ENCODE peak calls at places on chromosomes 7 and 10, in six cellular contexts. One of them, this sample, is unnamed.

GRCh38 chr7:93889261-93889660 is 1.3 kb downstream of the TFPI2 start:
- DNase-seq in coronary artery: no peak
- DNase-seq in CD4-positive, alpha-beta T cell: no peak
- DNase-seq in colonic mucosa: no peak
- DNase-seq in ovary: no peak
- DNase-seq in A549: peak; percentile 45
- DNase-seq in this sample: no peak

GRCh38 chr7:42694894-42695553 is 216.8 kb downstream of the C7orf25 start:
- DNase-seq in ovary: no peak
- DNase-seq in colonic mucosa: peak; percentile 31
- DNase-seq in A549: no peak
- DNase-seq in coronary artery: no peak
- DNase-seq in CD4-positive, alpha-beta T cell: no peak
- DNase-seq in this sample: no peak

GRCh38 chr10:123930340-123931001 is 38.9 kb upstream of the CPXM2 start:
- DNase-seq in coronary artery: no peak
- DNase-seq in CD4-positive, alpha-beta T cell: no peak
- DNase-seq in ovary: no peak
- DNase-seq in colonic mucosa: no peak
- DNase-seq in A549: no peak
- DNase-seq in this sample: no peak

GRCh38 chr7:158295966-158296797 is 291.4 kb downstream of the PTPRN2 start:
- DNase-seq in ovary: no peak
- DNase-seq in coronary artery: peak; percentile 47
- DNase-seq in CD4-positive, alpha-beta T cell: no peak
- DNase-seq in colonic mucosa: no peak
- DNase-seq in A549: no peak
- DNase-seq in this sample: no peak

GRCh38 chr10:87782721-87783120 is 35.3 kb downstream of the ATAD1 start:
- DNase-seq in colonic mucosa: no peak
- DNase-seq in A549: no peak
- DNase-seq in CD4-positive, alpha-beta T cell: no peak
- DNase-seq in ovary: no peak
- DNase-seq in coronary artery: no peak
- DNase-seq in this sample: no peak

GRCh38 chr10:102635377-102635776 is 8.9 kb upstream of the TRIM8 start:
- DNase-seq in A549: no peak
- DNase-seq in CD4-positive, alpha-beta T cell: no peak
- DNase-seq in colonic mucosa: no peak
- DNase-seq in coronary artery: no peak
- DNase-seq in ovary: no peak
- DNase-seq in this sample: peak; percentile 25

GRCh38 chr7:141073641-141074161 is at the start of gene TMEM178B:
- DNase-seq in coronary artery: no peak
- DNase-seq in ovary: no peak
- DNase-seq in colonic mucosa: no peak
- DNase-seq in A549: no peak
- DNase-seq in CD4-positive, alpha-beta T cell: no peak
- DNase-seq in this sample: no peak

GRCh38 chr10:59708816-59709471 is 706 bp downstream of the SLC16A9 start:
- DNase-seq in coronary artery: no peak
- DNase-seq in colonic mucosa: peak; percentile 70
- DNase-seq in A549: no peak
- DNase-seq in ovary: peak; percentile 44
- DNase-seq in CD4-positive, alpha-beta T cell: no peak
- DNase-seq in this sample: no peak

GRCh38 chr7:107882766-107883165 is 8.2 kb upstream of the DLD start:
- DNase-seq in coronary artery: no peak
- DNase-seq in colonic mucosa: no peak
- DNase-seq in CD4-positive, alpha-beta T cell: no peak
- DNase-seq in A549: no peak
- DNase-seq in ovary: no peak
- DNase-seq in this sample: no peak

GRCh38 chr10:93475871-93476270 is 6.3 kb downstream of the MYOF start:
- DNase-seq in A549: peak; percentile 97
- DNase-seq in colonic mucosa: peak; percentile 75
- DNase-seq in CD4-positive, alpha-beta T cell: no peak
- DNase-seq in ovary: no peak
- DNase-seq in coronary artery: peak; percentile 31
- DNase-seq in this sample: no peak

GRCh38 chr7:17994079-17994478 is 33.6 kb downstream of the PRPS1L1 start:
- DNase-seq in A549: no peak
- DNase-seq in colonic mucosa: no peak
- DNase-seq in coronary artery: no peak
- DNase-seq in ovary: no peak
- DNase-seq in CD4-positive, alpha-beta T cell: no peak
- DNase-seq in this sample: no peak

GRCh38 chr10:48923763-48924162 is 15.9 kb downstream of the LRRC18 start:
- DNase-seq in colonic mucosa: no peak
- DNase-seq in CD4-positive, alpha-beta T cell: no peak
- DNase-seq in ovary: no peak
- DNase-seq in A549: no peak
- DNase-seq in coronary artery: no peak
- DNase-seq in this sample: no peak
- H3K27ac ChIP-seq in colonic mucosa: no peak overlapping the region
- H3K27ac ChIP-seq in CD4-positive, alpha-beta T cell: no peak overlapping the region
- H3K27ac ChIP-seq in ovary: no peak overlapping the region
- H3K27ac ChIP-seq in A549: no peak overlapping the region
- H3K27ac ChIP-seq in coronary artery: no peak overlapping the region
- H3K27ac ChIP-seq in this sample: no peak overlapping the region

DNA sequence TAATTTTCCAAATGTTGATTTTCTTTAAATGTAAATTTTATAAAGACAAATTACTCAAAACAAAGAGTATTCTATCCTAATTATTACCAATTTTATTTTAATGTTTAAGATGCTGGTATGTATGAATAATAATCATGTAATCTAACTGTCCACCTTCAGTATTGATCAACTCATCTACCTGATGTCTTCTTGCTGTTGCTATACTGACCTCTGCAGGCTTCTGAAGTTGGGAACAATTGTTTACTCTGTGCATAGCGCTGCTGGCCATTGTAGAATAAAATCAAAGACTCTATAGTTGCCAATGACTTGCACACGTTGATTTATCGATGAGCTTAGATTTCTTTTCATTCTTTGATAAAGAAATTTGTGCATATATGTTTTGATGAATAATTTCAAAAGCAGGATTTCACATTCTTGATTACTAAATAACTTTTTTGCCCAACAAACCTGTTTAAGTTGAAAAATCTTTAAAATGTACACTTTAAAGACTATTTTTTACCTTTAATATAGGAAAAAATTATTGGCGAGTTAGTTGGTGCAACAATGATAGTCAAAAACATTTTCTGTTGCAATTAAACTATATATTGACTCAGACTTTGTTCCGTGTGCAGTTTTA is 282.3 kb downstream of the TFEC start:
- DNase-seq in A549: peak; percentile 8
- DNase-seq in ovary: no peak
- DNase-seq in CD4-positive, alpha-beta T cell: no peak
- DNase-seq in colonic mucosa: no peak
- DNase-seq in coronary artery: no peak
- DNase-seq in this sample: no peak
- TF ChIP-seq CTCF in A549: peak; percentile 43
- TF ChIP-seq CTCF in ovary: no peak
- TF ChIP-seq CTCF in CD4-positive, alpha-beta T cell: no peak
- TF ChIP-seq CTCF in colonic mucosa: peak; percentile 10
- TF ChIP-seq CTCF in coronary artery: no peak
- TF ChIP-seq CTCF in this sample: no peak

DNA sequence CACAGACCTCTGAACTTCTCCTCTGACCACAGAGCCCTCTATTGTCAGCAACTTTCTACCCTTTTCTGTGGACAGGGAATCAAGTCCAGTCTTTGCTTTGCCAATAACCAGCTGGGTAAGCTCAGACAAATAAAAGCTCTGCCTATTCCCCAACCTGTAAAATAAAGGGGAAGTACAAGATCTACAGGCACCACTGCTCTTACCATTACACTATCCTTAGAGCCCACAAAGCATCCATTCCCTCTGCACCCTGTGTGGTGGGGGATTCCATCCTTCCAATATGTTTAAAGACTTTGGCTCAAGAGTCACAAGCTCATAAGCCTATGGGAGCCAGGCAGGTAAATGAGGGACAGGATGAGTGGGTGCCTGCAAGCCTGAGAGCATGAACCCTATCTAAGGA is 88.2 kb downstream of the PARD3 start:
- DNase-seq in A549: no peak
- DNase-seq in coronary artery: no peak
- DNase-seq in ovary: no peak
- DNase-seq in CD4-positive, alpha-beta T cell: no peak
- DNase-seq in colonic mucosa: no peak
- DNase-seq in this sample: no peak
- H3K27ac ChIP-seq in A549: no peak overlapping the region
- H3K27ac ChIP-seq in coronary artery: no peak overlapping the region
- H3K27ac ChIP-seq in ovary: no peak overlapping the region
- H3K27ac ChIP-seq in CD4-positive, alpha-beta T cell: no peak overlapping the region
- H3K27ac ChIP-seq in colonic mucosa: no peak overlapping the region
- H3K27ac ChIP-seq in this sample: no peak overlapping the region

GRCh38 chr10:18312385-18313145 is 172.3 kb downstream of the CACNB2 start:
- DNase-seq in A549: peak; percentile 38
- DNase-seq in colonic mucosa: no peak
- DNase-seq in ovary: peak; percentile 52
- DNase-seq in CD4-positive, alpha-beta T cell: no peak
- DNase-seq in coronary artery: no peak
- DNase-seq in this sample: no peak
- TF ChIP-seq CTCF in A549: peak; percentile 56
- TF ChIP-seq CTCF in colonic mucosa: no peak
- TF ChIP-seq CTCF in ovary: peak; percentile 25
- TF ChIP-seq CTCF in CD4-positive, alpha-beta T cell: no peak
- TF ChIP-seq CTCF in coronary artery: no peak
- TF ChIP-seq CTCF in this sample: no peak

GRCh38 chr7:31896929-31897328 is 173.3 kb downstream of the PDE1C start:
- DNase-seq in coronary artery: no peak
- DNase-seq in CD4-positive, alpha-beta T cell: no peak
- DNase-seq in A549: peak; percentile 89
- DNase-seq in ovary: no peak
- DNase-seq in colonic mucosa: no peak
- DNase-seq in this sample: no peak
- H3K27ac ChIP-seq in coronary artery: no peak overlapping the region
- H3K27ac ChIP-seq in CD4-positive, alpha-beta T cell: no peak overlapping the region
- H3K27ac ChIP-seq in A549: peak overlapping the region; percentile 88
- H3K27ac ChIP-seq in ovary: no peak overlapping the region
- H3K27ac ChIP-seq in colonic mucosa: no peak overlapping the region
- H3K27ac ChIP-seq in this sample: no peak overlapping the region